ENCODE peak calls at places on chromosomes 2 and 18, in six cellular contexts. E is lower leg skin, J is A549, B is upper lobe of right lung, L is colonic mucosa, G is Peyer's patch. H is an unnamed sample.
A peak's percentile ranks its signal among the peaks of the same experiment; 100 is the strongest.

GRCh38 chr2:114127372-114127771 is 237.5 kb downstream of the ACTR3 start:
- DNase-seq in E (no peak), J (no peak), B (no peak), G (no peak), L (no peak), H (no peak)

GRCh38 chr2:147002256-147002655 is 842.6 kb upstream of the ACVR2A start:
- DNase-seq in E (no peak), J (no peak), G (no peak), L (no peak), B (no peak), H (no peak)

GRCh38 chr2:240217431-240218301 is 77.2 kb upstream of the OTOS start:
- DNase-seq in B (no peak), J (peak; percentile 33), E (peak; percentile 78), L (peak; percentile 13), G (no peak), H (no peak)

GRCh38 chr18:67266591-67267237 is 249.8 kb downstream of the DSEL start:
- DNase-seq in B (no peak), L (no peak), J (no peak), G (no peak), E (no peak), H (no peak)

GRCh38 chr2:217223222-217223930 is 363.5 kb upstream of the TNP1 start:
- DNase-seq in B (no peak), E (no peak), G (no peak), J (no peak), L (no peak), H (no peak)

GRCh38 chr2:207617011-207617671 is 8.1 kb downstream of the METTL21A start:
- DNase-seq in L (no peak), E (no peak), J (peak; percentile 64), G (no peak), B (no peak), H (no peak)

GRCh38 chr2:7133521-7133920 is 216.3 kb downstream of the RNF144A start:
- DNase-seq in J (no peak), G (no peak), L (no peak), B (no peak), E (no peak), H (no peak)

GRCh38 chr2:157304811-157305712 is 20.6 kb downstream of the ERMN start:
- DNase-seq in B (no peak), E (no peak), G (no peak), J (no peak), L (no peak), H (no peak)

GRCh38 chr2:162058973-162059668 is 14.9 kb downstream of the DPP4 start:
- DNase-seq in L (no peak), J (no peak), G (no peak), E (no peak), B (no peak), H (no peak)

GRCh38 chr2:80968450-80968849 is 663.9 kb upstream of the LRRTM1 start:
- DNase-seq in B (no peak), E (no peak), J (no peak), L (no peak), G (no peak), H (no peak)

GRCh38 chr2:192292478-192292877 is 97.7 kb upstream of the TMEFF2 start:
- DNase-seq in J (no peak), L (no peak), B (no peak), E (no peak), G (no peak), H (no peak)

GRCh38 chr2:66344087-66344663 is 90.8 kb upstream of the MEIS1 start:
- DNase-seq in E (no peak), L (no peak), J (no peak), G (no peak), B (no peak), H (no peak)

GRCh38 chr2:42072349-42073118 is 24.7 kb downstream of the PKDCC start:
- DNase-seq in B (no peak), E (no peak), L (peak; percentile 90), G (no peak), J (no peak), H (peak; percentile 80)

GRCh38 chr2:190591437-190591836 is 56.9 kb upstream of the NEMP2 start:
- DNase-seq in L (no peak), G (no peak), J (no peak), E (no peak), B (no peak), H (no peak)

GRCh38 chr2:128280901-128281321 is 37.8 kb downstream of the HS6ST1 start:
- DNase-seq in B (peak; percentile 71), L (no peak), E (peak; percentile 84), J (no peak), G (no peak), H (peak; percentile 53)

GRCh38 chr2:14137643-14138042 is 494.9 kb upstream of the LRATD1 start:
- DNase-seq in L (no peak), B (no peak), G (no peak), J (no peak), E (no peak), H (no peak)

GRCh38 chr2:216922170-216922780 is 62.4 kb upstream of the TNP1 start:
- DNase-seq in L (no peak), B (no peak), J (no peak), G (no peak), E (no peak), H (no peak)

GRCh38 chr2:199458806-199459285 is 1.1 kb upstream of the SATB2 start:
- DNase-seq in J (no peak), L (no peak), G (no peak), B (no peak), E (peak; percentile 88), H (peak; percentile 68)
- TF ChIP-seq CTCF in J (no peak), L (no peak), G (no peak), B (no peak), E (no peak), H (no peak)

DNA sequence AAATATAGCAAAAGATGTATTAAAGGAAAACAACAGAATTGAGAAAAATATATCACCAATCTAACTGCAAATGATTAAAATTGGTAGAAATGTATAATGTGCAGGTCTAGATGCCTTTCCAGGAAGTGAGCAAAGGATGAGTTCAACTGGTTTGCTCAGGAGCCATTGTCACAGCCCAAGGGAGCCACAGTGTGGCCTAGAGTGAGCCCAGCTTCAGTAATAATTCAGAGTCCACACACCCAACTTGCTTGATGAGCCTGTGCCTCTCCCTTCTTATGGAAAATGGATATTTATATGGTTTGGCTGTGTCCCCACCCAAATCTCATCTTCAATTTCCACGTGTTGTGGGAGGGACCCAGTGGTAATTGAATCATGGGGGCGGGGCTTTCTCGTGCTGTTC is 92.2 kb upstream of the ASAP2 start:
- DNase-seq in B (no peak), J (no peak), E (no peak), L (no peak), G (no peak), H (no peak)
- TF ChIP-seq CTCF in B (no peak), J (no peak), E (no peak), L (no peak), G (no peak), H (no peak)

DNA sequence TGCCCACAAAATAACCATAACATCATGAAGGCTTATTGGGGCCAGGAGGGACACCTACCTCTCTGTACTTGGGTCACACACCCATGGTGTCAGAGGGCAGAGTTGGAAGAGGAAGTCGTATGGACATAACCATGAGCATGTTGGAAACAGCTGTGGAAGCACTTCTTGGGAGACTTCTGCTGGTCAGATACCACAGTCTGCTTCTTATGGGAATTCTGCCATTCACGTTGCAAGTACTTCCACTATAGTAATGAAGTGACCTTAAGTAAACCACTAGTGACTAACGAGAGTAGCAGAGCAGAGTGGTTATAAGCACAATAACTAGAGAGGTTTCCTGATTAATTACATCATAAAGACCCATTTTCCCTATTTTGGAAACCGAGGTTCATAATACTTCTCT is 61.1 kb upstream of the TFPI start:
- DNase-seq in L (no peak), G (no peak), B (no peak), E (no peak), J (no peak), H (no peak)
- TF ChIP-seq CTCF in L (no peak), G (no peak), B (no peak), E (no peak), J (no peak), H (no peak)

GRCh38 chr2:37321029-37321682 is 3.5 kb downstream of the PRKD3 start:
- DNase-seq in G (no peak), B (no peak), L (no peak), J (no peak), E (no peak), H (no peak)
- TF ChIP-seq CTCF in G (no peak), B (no peak), L (no peak), J (no peak), E (no peak), H (no peak)